ENCODE peak calls at places on chromosomes 5 and 9, in five cellular contexts. I is tibial artery, C is HTR-8/SVneo, U is fibroblast of the aortic adventitia, E is neural crest cell. N is an unnamed sample.
A peak's percentile ranks its signal among the peaks of the same experiment; 100 is the strongest.

GRCh38 chr5:174531782-174532191 is 192.6 kb upstream of the MSX2 start:
- DNase-seq in I (no peak), E (no peak), C (no peak), U (no peak), N (no peak)

GRCh38 chr9:111298831-111299603 is 31.0 kb downstream of the OR2K2 start:
- DNase-seq in C (peak; percentile 36), E (no peak), U (peak; percentile 91), I (peak; percentile 87), N (no peak)

GRCh38 chr5:7671420-7671819 is 179.5 kb downstream of the CFAP90 start:
- DNase-seq in I (no peak), E (no peak), C (no peak), U (no peak), N (no peak)

GRCh38 chr5:3107118-3107517 is 355.6 kb upstream of the IRX2 start:
- DNase-seq in C (no peak), E (no peak), U (no peak), I (no peak), N (no peak)

GRCh38 chr9:38276751-38277439 is 115.6 kb upstream of the ALDH1B1 start:
- DNase-seq in C (no peak), U (no peak), E (no peak), I (no peak), N (no peak)

GRCh38 chr9:136247947-136248637 is 2.5 kb upstream of the QSOX2 start:
- DNase-seq in U (no peak), C (no peak), I (no peak), E (no peak), N (no peak)

GRCh38 chr5:113269023-113269997 is 165.5 kb downstream of the TSSK1B start:
- DNase-seq in C (no peak), E (no peak), U (no peak), I (no peak), N (no peak)

GRCh38 chr5:9361835-9362234 is 184.0 kb downstream of the SEMA5A start:
- DNase-seq in I (no peak), E (peak; percentile 51), C (peak; percentile 72), U (peak; percentile 51), N (peak; percentile 7)

GRCh38 chr9:131722260-131722659 is 17.6 kb downstream of the RAPGEF1 start:
- DNase-seq in U (no peak), E (no peak), I (no peak), C (no peak), N (no peak)

N was measured in naive thymus-derived CD4-positive, alpha-beta T cell.